ENCODE peak calls at places on chromosomes 12 and 14, in six cellular contexts. Y is pons, H is upper lobe of right lung, Q is NCI-H1048, N is A549, Z is HEK293T. U is an unnamed sample.

GRCh38 chr14:60720962-60721330 is 3.2 kb downstream of the SIX4 start:
- DNase-seq in Y (no peak), H (no peak), Q (no peak), N (no peak), Z (no peak), U (peak)

GRCh38 chr14:90405755-90406154 is 8.9 kb downstream of the CALM1 start:
- DNase-seq in Y (peak), H (no peak), Q (no peak), N (no peak), Z (no peak), U (no peak)

GRCh38 chr12:51524386-51524901 is 66.6 kb upstream of the SCN8A start:
- DNase-seq in Y (no peak), H (no peak), Q (no peak), N (no peak), Z (no peak), U (no peak)

GRCh38 chr14:67820428-67820881 is 876 bp downstream of the RAD51B start:
- DNase-seq in Y (no peak), H (no peak), Q (no peak), N (peak), Z (peak), U (no peak)

GRCh38 chr12:4506870-4507269 is 31.8 kb upstream of the RAD51AP1 start:
- DNase-seq in Y (no peak), H (no peak), Q (no peak), N (no peak), Z (no peak), U (no peak)

GRCh38 chr12:42767326-42767954 is 177.9 kb upstream of the PRICKLE1 start:
- DNase-seq in Y (no peak), H (no peak), Q (no peak), N (no peak), Z (no peak), U (no peak)

GRCh38 chr14:105898482-105899010 is 372.2 kb downstream of the TMEM121 start:
- DNase-seq in Y (no peak), H (no peak), Q (no peak), N (no peak), Z (no peak), U (no peak)

GRCh38 chr14:77051101-77051500 is 22.6 kb upstream of the IRF2BPL start:
- DNase-seq in Y (no peak), H (peak), Q (no peak), N (no peak), Z (no peak), U (no peak)

GRCh38 chr14:84152452-84152851 is 1377.5 kb upstream of the FLRT2 start:
- DNase-seq in Y (no peak), H (no peak), Q (no peak), N (no peak), Z (no peak), U (no peak)

GRCh38 chr12:53948650-53949593 is 5.8 kb upstream of the HOXC12 start:
- DNase-seq in Y (no peak), H (no peak), Q (no peak), N (peak), Z (no peak), U (no peak)

GRCh38 chr12:64892561-64892960 is 68.1 kb downstream of the TBC1D30 start:
- DNase-seq in Y (no peak), H (no peak), Q (no peak), N (no peak), Z (no peak), U (no peak)

GRCh38 chr14:52767058-52767833 is 24.2 kb downstream of the GNPNAT1 start:
- DNase-seq in Y (no peak), H (no peak), Q (no peak), N (no peak), Z (no peak), U (no peak)

GRCh38 chr12:132803125-132803524 is 25.5 kb downstream of the GOLGA3 start:
- DNase-seq in Y (no peak), H (no peak), Q (no peak), N (no peak), Z (no peak), U (no peak)

GRCh38 chr12:104578453-104578852 is 121.7 kb downstream of the CHST11 start:
- DNase-seq in Y (no peak), H (no peak), Q (no peak), N (peak), Z (no peak), U (no peak)

GRCh38 chr12:89882757-89883156 is 174.1 kb upstream of the ATP2B1 start:
- DNase-seq in Y (no peak), H (no peak), Q (no peak), N (no peak), Z (no peak), U (no peak)

GRCh38 chr14:36207500-36207899 is 31.0 kb upstream of the PTCSC3 start:
- DNase-seq in Y (peak), H (no peak), Q (no peak), N (peak), Z (peak), U (no peak)

GRCh38 chr12:22687677-22688076 is 62.7 kb downstream of the ETNK1 start:
- DNase-seq in Y (peak), H (no peak), Q (no peak), N (no peak), Z (no peak), U (no peak)

GRCh38 chr14:77032854-77033621 is 4.5 kb upstream of the IRF2BPL start:
- DNase-seq in Y (peak), H (peak), Q (peak), N (peak), Z (peak), U (peak)

GRCh38 chr12:59736786-59737185 is 141.0 kb downstream of the SLC16A7 start:
- DNase-seq in Y (no peak), H (no peak), Q (no peak), N (no peak), Z (no peak), U (peak)

GRCh38 chr14:102461490-102462317 is 47.9 kb downstream of the ANKRD9 start:
- DNase-seq in Y (no peak), H (no peak), Q (no peak), N (no peak), Z (no peak), U (peak)

GRCh38 chr12:33653362-33653761 is 213.7 kb upstream of the SYT10 start:
- DNase-seq in Y (no peak), H (no peak), Q (no peak), N (no peak), Z (no peak), U (no peak)

GRCh38 chr12:15757553-15758255 is 31.5 kb downstream of the EPS8 start:
- DNase-seq in Y (no peak), H (no peak), Q (no peak), N (peak), Z (no peak), U (no peak)

GRCh38 chr14:34951286-34951685 is 31.5 kb upstream of the SRP54 start:
- DNase-seq in Y (no peak), H (no peak), Q (no peak), N (no peak), Z (no peak), U (no peak)

GRCh38 chr12:76921891-76922664 is 43.3 kb upstream of the CSRP2 start:
- DNase-seq in Y (no peak), H (no peak), Q (no peak), N (no peak), Z (no peak), U (no peak)

GRCh38 chr12:29287622-29288021 is 93.3 kb downstream of the ERGIC2 start:
- DNase-seq in Y (no peak), H (no peak), Q (no peak), N (no peak), Z (no peak), U (no peak)

GRCh38 chr12:43882578-43883178 is 46.8 kb downstream of the TMEM117 start:
- DNase-seq in Y (peak), H (no peak), Q (peak), N (peak), Z (peak), U (peak)

GRCh38 chr14:30559638-30560071 is 697 bp downstream of the G2E3 start:
- DNase-seq in Y (peak), H (no peak), Q (no peak), N (no peak), Z (peak), U (peak)

GRCh38 chr14:63727231-63727735 is 582 bp downstream of the SGPP1 start:
- DNase-seq in Y (peak), H (peak), Q (no peak), N (peak), Z (peak), U (peak)

GRCh38 chr12:67534046-67534445 is 114.5 kb upstream of the DYRK2 start:
- DNase-seq in Y (no peak), H (no peak), Q (no peak), N (no peak), Z (no peak), U (no peak)

GRCh38 chr14:92880851-92881250 is 42.1 kb upstream of the CHGA start:
- DNase-seq in Y (peak), H (no peak), Q (no peak), N (peak), Z (no peak), U (peak)

GRCh38 chr12:49796606-49797451 is 31.4 kb downstream of the NCKAP5L start:
- DNase-seq in Y (no peak), H (no peak), Q (no peak), N (no peak), Z (no peak), U (peak)

GRCh38 chr12:31220633-31221565 is 105.1 kb downstream of the SINHCAF start:
- DNase-seq in Y (peak), H (no peak), Q (no peak), N (peak), Z (no peak), U (no peak)

GRCh38 chr14:24605435-24606190 is 3.9 kb downstream of the GZMH start:
- DNase-seq in Y (no peak), H (no peak), Q (no peak), N (peak), Z (peak), U (peak)

GRCh38 chr14:23060536-23061260 is 3.4 kb upstream of the CDH24 start:
- DNase-seq in Y (no peak), H (no peak), Q (no peak), N (no peak), Z (no peak), U (no peak)

GRCh38 chr12:33427071-33427470 is 12.5 kb downstream of the SYT10 start:
- DNase-seq in Y (no peak), H (no peak), Q (no peak), N (peak), Z (no peak), U (peak)

GRCh38 chr12:78028426-78028825 is 197.7 kb downstream of the NAV3 start:
- DNase-seq in Y (no peak), H (no peak), Q (no peak), N (no peak), Z (no peak), U (no peak)

GRCh38 chr14:106185837-106186233 is 659.5 kb downstream of the TMEM121 start:
- DNase-seq in Y (no peak), H (no peak), Q (no peak), N (no peak), Z (no peak), U (no peak)